ENCODE peak calls at places on chromosomes 11 and 22, in four cellular contexts. F, X, I and S are unnamed samples.

GRCh38 chr11:10096987-10097386 is 197.0 kb downstream of the SBF2 start:
- DNase-seq in F (no peak), X (no peak), I (no peak), S (no peak)

GRCh38 chr11:78698612-78699011 is 123.9 kb upstream of the NARS2 start:
- DNase-seq in F (no peak), X (no peak), I (no peak), S (no peak)

GRCh38 chr11:64809781-64810241 is 540 bp downstream of the MEN1 start:
- DNase-seq in F (no peak), X (no peak), I (no peak), S (peak)

GRCh38 chr11:17722000-17722643 is 2.8 kb downstream of the MYOD1 start:
- DNase-seq in F (no peak), X (no peak), I (no peak), S (no peak)

GRCh38 chr11:119295178-119295577 is 21.8 kb downstream of the MCAM start:
- DNase-seq in F (no peak), X (no peak), I (no peak), S (no peak)

GRCh38 chr22:44214187-44214586 is 33.5 kb downstream of the PARVG start:
- DNase-seq in F (no peak), X (no peak), I (no peak), S (no peak)

GRCh38 chr11:12219732-12220131 is 109.3 kb downstream of the MICAL2 start:
- DNase-seq in F (no peak), X (no peak), I (no peak), S (no peak)

GRCh38 chr11:9639099-9639498 is 24.8 kb upstream of the SWAP70 start:
- DNase-seq in F (no peak), X (no peak), I (no peak), S (no peak)

GRCh38 chr11:25625094-25625493 is 706.8 kb upstream of the ANO3 start:
- DNase-seq in F (no peak), X (no peak), I (no peak), S (no peak)

GRCh38 chr11:109423114-109423859 is 1.3 kb downstream of the C11orf87 start:
- DNase-seq in F (no peak), X (no peak), I (no peak), S (no peak)

GRCh38 chr11:11701070-11701469 is 79.3 kb upstream of the GALNT18 start:
- DNase-seq in F (no peak), X (no peak), I (no peak), S (no peak)

GRCh38 chr11:73384871-73385692 is 8.9 kb downstream of the RELT start:
- DNase-seq in F (no peak), X (no peak), I (no peak), S (no peak)

GRCh38 chr11:111476961-111477360 is 35.2 kb downstream of the BTG4 start:
- DNase-seq in F (no peak), X (no peak), I (no peak), S (no peak)

GRCh38 chr22:26286091-26286780 is 117.0 kb downstream of the SEZ6L start:
- DNase-seq in F (no peak), X (no peak), I (no peak), S (no peak)

GRCh38 chr11:111808063-111808588 is 41.9 kb upstream of the PPP2R1B start:
- DNase-seq in F (no peak), X (no peak), I (no peak), S (no peak)

GRCh38 chr11:34650528-34650927 is 29.6 kb downstream of the EHF start:
- DNase-seq in F (peak), X (no peak), I (peak), S (no peak)

GRCh38 chr11:77027275-77027674 is 6.9 kb upstream of the B3GNT6 start:
- DNase-seq in F (no peak), X (no peak), I (no peak), S (no peak)

GRCh38 chr11:113260096-113260425 is 54.3 kb upstream of the TTC12 start:
- DNase-seq in F (no peak), X (no peak), I (no peak), S (no peak)

GRCh38 chr22:17570851-17571631 is 7.7 kb downstream of the SLC25A18 start:
- DNase-seq in F (no peak), X (peak), I (no peak), S (peak)

GRCh38 chr11:86669424-86669823 is 3.0 kb downstream of the ME3 start:
- DNase-seq in F (no peak), X (no peak), I (no peak), S (no peak)

GRCh38 chr22:49737101-49737551 is 90.5 kb downstream of the BRD1 start:
- DNase-seq in F (no peak), X (no peak), I (no peak), S (no peak)

GRCh38 chr11:125333354-125334077 is 162.5 kb downstream of the FEZ1 start:
- DNase-seq in F (no peak), X (no peak), I (no peak), S (no peak)

GRCh38 chr22:47303161-47303890 is 540.9 kb downstream of the TBC1D22A start:
- DNase-seq in F (no peak), X (no peak), I (no peak), S (peak)

GRCh38 chr11:12008790-12009616 is 577 bp upstream of the DKK3 start:
- DNase-seq in F (no peak), X (no peak), I (no peak), S (peak)

GRCh38 chr22:28939932-28940331 is 56.6 kb downstream of the ZNRF3 start:
- DNase-seq in F (no peak), X (no peak), I (no peak), S (no peak)

GRCh38 chr22:22884888-22885840 is 2.5 kb upstream of the IGLL5 start:
- DNase-seq in F (no peak), X (no peak), I (no peak), S (no peak)

GRCh38 chr22:19892249-19892879 is 37.7 kb upstream of the GNB1L start:
- DNase-seq in F (no peak), X (no peak), I (peak), S (no peak)

GRCh38 chr11:83819936-83820549 is 533.9 kb upstream of the CCDC90B start:
- DNase-seq in F (no peak), X (no peak), I (no peak), S (peak)

GRCh38 chr11:9875402-9875801 is 211.5 kb downstream of the SWAP70 start:
- DNase-seq in F (no peak), X (no peak), I (no peak), S (no peak)

GRCh38 chr22:37262346-37262745 is 18.3 kb upstream of the RAC2 start:
- DNase-seq in F (no peak), X (no peak), I (no peak), S (no peak)

GRCh38 chr11:44611687-44612437 is 46.4 kb downstream of the CD82 start:
- DNase-seq in F (peak), X (no peak), I (peak), S (no peak)

GRCh38 chr11:128324051-128324481 is 263.3 kb downstream of the ETS1 start:
- DNase-seq in F (no peak), X (no peak), I (peak), S (no peak)

GRCh38 chr11:46119352-46120216 is 1.7 kb downstream of the PHF21A start:
- DNase-seq in F (no peak), X (no peak), I (peak), S (peak)

GRCh38 chr11:70558651-70559050 is 160.3 kb downstream of the CTTN start:
- DNase-seq in F (no peak), X (no peak), I (no peak), S (no peak)

GRCh38 chr22:32710896-32711295 is 90.6 kb upstream of the TIMP3 start:
- DNase-seq in F (no peak), X (no peak), I (no peak), S (no peak)

GRCh38 chr11:70889411-70889810 is 363.0 kb downstream of the SHANK2 start:
- DNase-seq in F (no peak), X (no peak), I (no peak), S (no peak)

GRCh38 chr11:2582436-2582931 is 117.3 kb downstream of the KCNQ1OT1 start:
- DNase-seq in F (no peak), X (peak), I (no peak), S (no peak)

GRCh38 chr11:44619931-44620725 is 54.7 kb downstream of the CD82 start:
- DNase-seq in F (no peak), X (peak), I (no peak), S (no peak)

GRCh38 chr11:1153105-1153950 is 4.4 kb upstream of the MUC5AC start:
- DNase-seq in F (no peak), X (no peak), I (no peak), S (peak)